ENCODE peak calls at places on chromosomes 2 and 18, in eight cellular contexts. F, K, Q, R, J, I, Y and V are unnamed samples.

GRCh38 chr18:49560277-49561126 is 1.4 kb upstream of the LIPG start:
- DNase-seq in Y (no peak), R (peak), I (peak), F (no peak), J (peak), K (no peak), Q (peak), V (peak)

GRCh38 chr18:49055787-49056186 is 105.0 kb upstream of the SMAD7 start:
- DNase-seq in J (peak), Y (no peak), R (no peak), K (no peak), Q (no peak), F (no peak), I (no peak), V (no peak)

GRCh38 chr2:179486969-179487752 is 222.5 kb upstream of the SESTD1 start:
- DNase-seq in Y (no peak), R (no peak), F (no peak), K (no peak), Q (peak), I (no peak), J (peak), V (no peak)

GRCh38 chr2:134338180-134338579 is 84.3 kb downstream of the MGAT5 start:
- DNase-seq in K (no peak), R (no peak), J (no peak), Q (no peak), Y (no peak), I (no peak), F (no peak), V (no peak)

GRCh38 chr2:66574701-66575624 is 140.0 kb downstream of the MEIS1 start:
- DNase-seq in R (peak), Y (peak), Q (peak), F (no peak), I (no peak), K (no peak), J (peak), V (peak)

GRCh38 chr2:230757476-230757875 is 44.8 kb downstream of the CAB39 start:
- DNase-seq in R (no peak), Q (no peak), K (no peak), F (no peak), I (no peak), Y (no peak), J (peak), V (no peak)

GRCh38 chr18:7941533-7941932 is 374.4 kb downstream of the PTPRM start:
- DNase-seq in I (peak), F (no peak), R (peak), J (peak), Q (peak), Y (no peak), K (no peak), V (peak)

GRCh38 chr2:15557947-15558346 is 3.2 kb downstream of the NBAS start:
- DNase-seq in J (no peak), I (no peak), Y (no peak), K (no peak), Q (no peak), R (no peak), F (no peak), V (peak)

GRCh38 chr2:80548469-80548868 is 243.9 kb upstream of the LRRTM1 start:
- DNase-seq in Y (no peak), Q (no peak), I (no peak), R (peak), F (no peak), J (no peak), K (no peak), V (no peak)

GRCh38 chr2:122736279-122736678 is 980.8 kb downstream of the TSN start:
- DNase-seq in Q (peak), I (no peak), K (no peak), Y (no peak), R (no peak), J (peak), F (no peak), V (no peak)

GRCh38 chr2:134727385-134727784 is 8.6 kb upstream of the TMEM163 start:
- DNase-seq in J (peak), R (no peak), Q (no peak), F (no peak), Y (no peak), K (no peak), I (no peak), V (no peak)

GRCh38 chr2:88090446-88091283 is 23.0 kb downstream of the SMYD1 start:
- DNase-seq in Q (no peak), R (no peak), K (no peak), I (no peak), Y (no peak), J (no peak), F (no peak), V (no peak)

GRCh38 chr18:22211660-22212059 is 42.3 kb downstream of the GATA6 start:
- DNase-seq in I (no peak), J (no peak), K (no peak), F (no peak), Y (no peak), Q (no peak), R (no peak), V (no peak)

GRCh38 chr2:42856106-42856860 is 63.9 kb upstream of the HAAO start:
- DNase-seq in Y (no peak), I (peak), R (no peak), K (no peak), Q (no peak), J (no peak), F (no peak), V (no peak)

GRCh38 chr2:150122871-150123588 is 364.4 kb downstream of the RND3 start:
- DNase-seq in Y (no peak), R (no peak), K (no peak), J (no peak), Q (no peak), F (no peak), I (no peak), V (peak)

GRCh38 chr2:109164739-109165221 is 35.8 kb downstream of the SH3RF3 start:
- DNase-seq in Y (no peak), F (no peak), I (no peak), R (no peak), K (no peak), J (no peak), Q (no peak), V (no peak)

GRCh38 chr2:166127217-166128155 is at the start of gene SCN1A:
- DNase-seq in Y (no peak), J (peak), Q (no peak), F (no peak), K (peak), R (no peak), I (no peak), V (peak)

GRCh38 chr2:105888625-105889024 is 143.9 kb downstream of the NCK2 start:
- DNase-seq in F (no peak), J (no peak), K (no peak), I (no peak), R (no peak), Q (no peak), Y (no peak), V (peak)

GRCh38 chr18:62324917-62325805 is at the start of gene TNFRSF11A:
- DNase-seq in K (no peak), J (no peak), Q (peak), F (peak), I (peak), Y (no peak), R (peak), V (peak)

GRCh38 chr2:235516257-235516656 is 22.4 kb downstream of the AGAP1 start:
- DNase-seq in J (no peak), I (no peak), F (no peak), R (no peak), Y (no peak), K (no peak), Q (no peak), V (no peak)